ENCODE peak calls at places on chromosomes 12 and 14, in five cellular contexts. R, M, G, A and L are unnamed samples.

GRCh38 chr14:76937181-76938091 is 91.1 kb downstream of the IRF2BPL start:
- DNase-seq in M (no peak), G (peak; percentile 73), A (peak; percentile 83), R (peak; percentile 50), L (peak; percentile 90)

GRCh38 chr12:108915632-108916133 is 35.8 kb downstream of the DAO start:
- DNase-seq in A (no peak), R (no peak), G (no peak), M (no peak), L (no peak)

GRCh38 chr14:33967138-33967537 is 16.3 kb upstream of the EGLN3 start:
- DNase-seq in A (no peak), M (no peak), G (no peak), R (no peak), L (no peak)

GRCh38 chr14:36844443-36844842 is 182.8 kb downstream of the PAX9 start:
- DNase-seq in R (no peak), G (no peak), A (no peak), M (no peak), L (no peak)

GRCh38 chr12:8860165-8860961 is 37.9 kb downstream of the A2ML1 start:
- DNase-seq in G (peak; percentile 29), M (no peak), R (peak; percentile 33), A (peak; percentile 56), L (peak; percentile 57)

GRCh38 chr14:23112359-23113178 is 6.5 kb downstream of the CEBPE start:
- DNase-seq in G (no peak), A (peak; percentile 59), M (no peak), R (no peak), L (no peak)

GRCh38 chr14:34449819-34450541 is 12.1 kb downstream of the SPTSSA start:
- DNase-seq in M (no peak), R (no peak), G (no peak), A (no peak), L (no peak)

GRCh38 chr14:23353433-23353780 is 720 bp upstream of the SLC22A17 start:
- DNase-seq in M (no peak), A (no peak), R (no peak), G (no peak), L (no peak)

GRCh38 chr14:55279384-55279783 is 8.2 kb downstream of the FBXO34 start:
- DNase-seq in G (no peak), A (no peak), M (no peak), R (no peak), L (no peak)

GRCh38 chr12:91180162-91180561 is 2.5 kb downstream of the DCN start:
- DNase-seq in M (no peak), R (no peak), G (no peak), A (no peak), L (no peak)
- H3K4me3 ChIP-seq in M (no peak overlapping the region), R (peak overlapping the region; percentile 47), G (peak overlapping the region; percentile 56), A (no peak overlapping the region), L (peak overlapping the region; percentile 72)

GRCh38 chr12:12610711-12611110 is 965 bp upstream of the CREBL2 start:
- DNase-seq in A (no peak), R (no peak), G (no peak), M (no peak), L (no peak)
- H3K4me3 ChIP-seq in A (no peak overlapping the region), R (peak overlapping the region; percentile 78), G (peak overlapping the region; percentile 90), M (no peak overlapping the region), L (no peak overlapping the region)

GRCh38 chr14:64702493-64703392 is 1.5 kb upstream of the PLEKHG3 start:
- DNase-seq in M (peak; percentile 80), A (no peak), R (peak; percentile 19), G (no peak), L (no peak)
- H3K4me3 ChIP-seq in M (no peak overlapping the region), A (no peak overlapping the region), R (peak overlapping the region; percentile 85), G (peak overlapping the region; percentile 81), L (no peak overlapping the region)

DNA sequence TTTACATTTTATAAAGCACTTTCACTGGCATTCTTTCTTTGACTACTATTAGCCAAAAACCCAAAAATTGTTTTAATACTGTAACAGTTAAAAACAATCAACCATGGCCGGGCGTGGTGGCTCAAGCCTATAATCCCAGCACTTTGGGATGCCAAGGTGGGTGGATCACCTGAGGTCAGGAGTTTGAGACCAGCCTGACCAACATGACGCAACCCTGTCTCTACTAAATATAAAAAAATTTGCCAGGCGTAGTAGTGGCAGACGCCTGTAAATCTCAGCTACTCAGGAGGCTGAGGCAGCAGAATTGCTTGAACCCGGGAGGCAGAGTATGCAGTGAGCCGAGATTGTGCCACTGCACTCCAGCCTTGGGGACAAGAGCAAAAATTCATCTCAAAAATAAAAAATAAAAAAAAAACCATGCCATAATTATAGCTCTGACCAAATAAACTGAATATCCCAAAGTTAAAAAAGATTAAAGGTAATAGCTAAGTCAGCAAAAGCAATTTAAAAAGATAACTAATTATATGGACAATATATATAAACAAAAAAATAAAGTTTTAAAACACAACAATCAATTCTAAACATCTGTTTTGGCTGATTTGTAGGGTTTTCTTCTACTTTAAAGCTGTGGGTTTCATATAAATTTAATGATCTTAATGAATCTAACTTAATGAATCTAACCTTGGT is 10.0 kb downstream of the SINHCAF start:
- DNase-seq in G (no peak), M (no peak), R (no peak), A (no peak), L (no peak)
- H3K4me3 ChIP-seq in G (no peak overlapping the region), M (no peak overlapping the region), R (no peak overlapping the region), A (no peak overlapping the region), L (no peak overlapping the region)

DNA sequence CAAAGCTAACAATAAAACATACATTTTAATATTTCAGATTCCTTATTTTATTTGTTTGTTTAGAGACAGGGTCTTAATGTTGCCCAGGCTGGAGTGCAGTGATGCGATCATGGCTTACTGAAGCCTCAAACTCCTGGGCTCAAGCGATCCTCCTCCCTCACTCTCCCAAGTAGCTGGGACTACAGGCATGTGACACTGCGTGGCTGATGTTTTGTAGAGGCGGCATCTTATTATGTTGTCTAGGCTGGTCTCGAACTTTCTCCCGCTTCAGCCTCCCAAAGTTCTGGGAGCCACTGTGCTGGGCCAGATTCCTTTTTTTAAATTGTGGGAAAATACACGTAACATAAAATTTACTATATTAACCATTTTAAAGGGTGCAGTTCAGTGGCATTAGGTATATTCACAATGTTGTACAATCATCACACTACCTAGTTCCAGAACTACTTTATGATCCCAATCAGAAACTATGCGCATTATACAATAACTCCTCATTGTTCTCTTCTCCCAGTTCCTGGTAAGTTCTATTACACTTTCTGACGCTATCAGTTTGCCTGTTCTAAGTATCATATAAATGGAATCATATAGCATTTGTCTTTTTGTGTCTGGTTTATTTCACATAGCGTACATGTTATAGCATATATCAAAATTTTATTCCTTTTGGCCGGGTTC is 40.3 kb downstream of the ADIPOR2 start:
- DNase-seq in M (no peak), A (no peak), R (no peak), G (no peak), L (no peak)
- H3K4me3 ChIP-seq in M (no peak overlapping the region), A (no peak overlapping the region), R (no peak overlapping the region), G (no peak overlapping the region), L (no peak overlapping the region)

GRCh38 chr12:2811791-2812190 is 677 bp upstream of the ITFG2 start:
- DNase-seq in A (no peak), R (no peak), M (no peak), G (no peak), L (no peak)
- H3K4me3 ChIP-seq in A (no peak overlapping the region), R (peak overlapping the region; percentile 63), M (peak overlapping the region; percentile 55), G (peak overlapping the region; percentile 90), L (peak overlapping the region; percentile 99)

DNA sequence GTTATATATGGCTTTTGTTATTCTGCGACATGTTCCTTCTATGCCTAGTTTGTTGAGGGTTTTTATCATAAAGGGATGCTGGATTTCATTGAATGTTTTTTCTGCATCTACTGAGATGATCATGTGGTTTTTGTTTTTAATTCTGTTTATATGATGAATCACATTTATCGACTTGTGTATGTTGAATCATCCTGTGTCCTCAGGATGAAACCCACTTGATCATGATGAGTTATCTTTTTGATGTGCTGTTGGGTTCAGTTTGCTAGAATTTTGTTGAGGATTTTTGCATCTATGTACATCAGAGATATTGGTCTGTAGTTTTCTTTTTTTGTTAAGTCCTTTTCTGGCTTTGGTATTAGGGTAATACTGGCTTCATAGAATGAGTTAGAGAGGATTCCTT is 291.2 kb downstream of the AKAP6 start:
- DNase-seq in R (no peak), M (no peak), G (no peak), A (no peak), L (peak; percentile 55)
- H3K4me3 ChIP-seq in R (no peak overlapping the region), M (no peak overlapping the region), G (no peak overlapping the region), A (no peak overlapping the region), L (no peak overlapping the region)

DNA sequence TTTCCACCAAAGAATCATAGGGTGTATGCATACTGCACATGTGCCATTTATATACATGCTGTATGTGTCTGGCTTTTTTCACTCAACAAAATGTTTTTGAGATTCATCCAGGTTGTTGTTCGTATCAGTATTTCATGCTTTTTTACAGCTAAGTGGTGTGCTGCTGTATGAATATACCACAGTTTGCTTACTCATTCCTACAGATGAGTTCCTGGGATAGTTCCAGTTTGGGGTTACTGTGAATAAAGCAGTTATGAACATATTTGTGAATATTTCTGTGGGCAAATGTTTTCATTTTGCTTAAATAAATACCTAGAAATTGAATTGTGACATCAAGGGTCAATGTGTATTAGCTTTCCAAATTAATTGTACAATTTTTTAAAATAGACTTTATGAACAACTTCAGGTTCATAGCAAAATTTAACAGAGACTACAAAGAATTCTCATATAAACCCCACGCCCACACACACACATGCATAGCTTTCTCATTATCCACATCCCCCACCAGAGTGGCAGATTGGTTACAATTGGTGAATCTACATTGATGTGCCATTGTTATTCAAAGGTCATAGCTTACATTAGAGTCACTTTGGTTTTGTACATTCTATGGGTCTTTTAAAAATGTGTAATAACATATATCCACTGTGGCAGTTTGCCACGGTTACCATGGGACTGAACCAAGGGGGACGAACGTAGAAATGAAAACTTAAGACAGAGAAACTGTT is 6.9 kb upstream of the KRT6A start:
- DNase-seq in M (no peak), G (no peak), A (no peak), R (no peak), L (peak; percentile 54)
- H3K4me3 ChIP-seq in M (no peak overlapping the region), G (no peak overlapping the region), A (no peak overlapping the region), R (no peak overlapping the region), L (no peak overlapping the region)

DNA sequence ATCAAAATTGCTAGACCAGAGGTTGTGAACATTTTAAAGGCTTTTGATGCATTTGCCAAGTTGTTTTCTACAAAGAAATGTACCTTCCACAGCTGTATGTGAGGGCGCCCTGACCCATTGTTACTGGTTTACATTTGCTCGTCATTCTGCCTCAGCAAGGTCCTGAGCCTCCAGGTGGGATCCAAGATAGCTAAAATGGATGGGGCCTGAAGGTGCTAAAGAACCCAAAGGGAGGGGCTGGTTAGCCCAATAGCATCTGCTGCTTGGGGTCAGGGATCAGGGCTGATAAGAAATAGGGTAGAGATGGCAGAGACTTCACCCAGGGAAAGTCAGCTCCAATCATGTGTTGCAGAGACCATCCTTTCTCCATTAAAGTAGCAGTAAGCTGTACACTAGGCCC is 43.1 kb downstream of the GALNT16 start:
- DNase-seq in M (no peak), R (no peak), A (no peak), G (no peak), L (no peak)
- H3K4me3 ChIP-seq in M (no peak overlapping the region), R (no peak overlapping the region), A (no peak overlapping the region), G (no peak overlapping the region), L (no peak overlapping the region)